ENCODE peak calls at places on chromosome 18, in seven cellular contexts. X, I, T, V, D, Z and C are unnamed samples.

GRCh38 chr18:33817096-33817495 is 239.1 kb downstream of the ASXL3 start:
- DNase-seq in X (peak; percentile 22), I (peak; percentile 78), T (peak; percentile 56), V (peak; percentile 8), D (no peak), Z (no peak), C (no peak)

GRCh38 chr18:24659837-24660720 is 199.6 kb downstream of the HRH4 start:
- DNase-seq in X (peak; percentile 62), I (peak; percentile 18), T (peak; percentile 20), V (no peak), D (no peak), Z (peak; percentile 63), C (no peak)

GRCh38 chr18:22169011-22169888 is at the start of gene GATA6:
- DNase-seq in X (peak; percentile 95), I (peak; percentile 91), T (peak; percentile 99), V (peak; percentile 91), D (peak; percentile 92), Z (peak; percentile 97), C (peak; percentile 70)

GRCh38 chr18:9608728-9609127 is 5.6 kb downstream of the PPP4R1 start:
- DNase-seq in X (no peak), I (no peak), T (no peak), V (peak; percentile 52), D (no peak), Z (no peak), C (no peak)

GRCh38 chr18:10320848-10321247 is 133.6 kb upstream of the APCDD1 start:
- DNase-seq in X (no peak), I (peak; percentile 57), T (peak; percentile 3), V (no peak), D (peak; percentile 32), Z (peak; percentile 54), C (no peak)

GRCh38 chr18:74463271-74463670 is 6.2 kb upstream of the DIPK1C start:
- DNase-seq in X (no peak), I (no peak), T (peak; percentile 6), V (no peak), D (no peak), Z (no peak), C (no peak)

GRCh38 chr18:44852818-44853217 is 172.1 kb downstream of the SETBP1 start:
- DNase-seq in X (no peak), I (peak; percentile 1), T (peak; percentile 39), V (no peak), D (no peak), Z (no peak), C (no peak)

GRCh38 chr18:13446581-13447470 is 228.3 kb downstream of the LDLRAD4 start:
- DNase-seq in X (no peak), I (no peak), T (no peak), V (no peak), D (no peak), Z (no peak), C (no peak)

GRCh38 chr18:30192216-30192615 is 850.3 kb downstream of the DSC3 start:
- DNase-seq in X (no peak), I (no peak), T (no peak), V (no peak), D (no peak), Z (no peak), C (no peak)
- TF ChIP-seq CTCF in X (no peak), I (no peak), T (no peak), V (peak; percentile 34), D (no peak), Z (no peak), C (no peak)

GRCh38 chr18:35127201-35127600 is 86.0 kb downstream of the MAPRE2 start:
- DNase-seq in X (peak; percentile 16), I (peak; percentile 8), T (no peak), V (no peak), D (peak; percentile 26), Z (no peak), C (no peak)
- TF ChIP-seq CTCF in X (no peak), I (peak; percentile 11), T (peak; percentile 29), V (no peak), D (peak; percentile 61), Z (no peak), C (peak; percentile 42)

DNA sequence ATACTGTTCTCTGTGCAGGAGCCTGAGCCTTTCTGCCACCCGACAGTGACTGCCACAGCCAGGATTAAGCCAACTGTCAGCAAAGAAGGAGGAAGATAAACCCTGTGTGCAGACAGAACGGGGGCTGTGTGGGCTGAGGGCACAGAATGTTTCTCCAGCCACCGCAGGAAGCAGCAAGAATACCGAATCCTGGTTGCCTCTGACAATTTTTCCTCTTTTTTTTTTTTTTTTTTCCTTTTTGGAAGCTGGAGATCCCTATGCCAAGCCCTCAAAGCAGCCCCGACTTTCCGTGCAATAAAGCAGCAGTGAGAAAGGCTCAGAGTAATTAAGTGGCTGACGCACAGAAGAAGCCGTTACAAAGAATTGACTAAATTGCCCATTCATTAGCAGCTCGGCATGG is 336.4 kb downstream of the SMAD2 start:
- DNase-seq in X (no peak), I (no peak), T (no peak), V (no peak), D (no peak), Z (no peak), C (no peak)
- TF ChIP-seq CTCF in X (no peak), I (no peak), T (no peak), V (no peak), D (no peak), Z (no peak), C (no peak)

DNA sequence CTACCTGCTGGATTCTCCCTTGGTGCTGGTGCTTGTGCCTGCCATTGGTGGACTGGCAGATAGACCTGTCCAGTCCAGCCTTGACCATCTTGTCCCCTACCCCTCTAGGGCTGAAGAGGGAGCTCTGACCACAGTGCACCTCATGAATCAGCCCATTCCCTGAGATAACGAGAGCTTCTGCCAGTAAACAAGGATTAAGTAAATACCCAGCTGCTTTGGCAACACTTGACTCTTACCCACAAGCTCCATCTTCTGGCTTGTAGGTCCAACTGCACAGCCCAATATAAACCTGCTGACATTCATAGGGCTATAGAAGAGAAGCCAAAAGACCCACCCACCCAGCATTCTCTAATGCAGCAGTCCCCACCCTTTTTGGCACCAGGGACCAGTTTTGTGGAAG is 186.4 kb downstream of the PIK3C3 start:
- DNase-seq in X (no peak), I (peak; percentile 2), T (peak; percentile 9), V (peak; percentile 23), D (no peak), Z (no peak), C (no peak)
- TF ChIP-seq CTCF in X (no peak), I (no peak), T (peak; percentile 3), V (peak; percentile 44), D (no peak), Z (no peak), C (no peak)